ENCODE peak calls at places on chromosomes 6 and 20, in five cellular contexts. U is HepG2, Q is GM12878, D is H1, O is K562. L is an unnamed sample.

GRCh38 chr20:528923-529594 is 14.5 kb downstream of the CSNK2A1 start:
- DNase-seq in U (no peak), Q (no peak), D (no peak), O (no peak), L (peak)

GRCh38 chr6:96542702-96543101 is 20.2 kb upstream of the FHL5 start:
- DNase-seq in U (no peak), Q (no peak), D (no peak), O (peak), L (no peak)

GRCh38 chr6:48736486-48737206 is 625.6 kb upstream of the PTCHD4 start:
- DNase-seq in U (no peak), Q (no peak), D (no peak), O (no peak), L (no peak)

GRCh38 chr6:13177617-13178506 is 150.5 kb downstream of the TBC1D7 start:
- DNase-seq in U (no peak), Q (no peak), D (no peak), O (no peak), L (no peak)

GRCh38 chr6:118377711-118378414 is 170.2 kb upstream of the PLN start:
- DNase-seq in U (no peak), Q (no peak), D (no peak), O (no peak), L (no peak)

GRCh38 chr6:83114164-83114563 is 46.7 kb downstream of the DOP1A start:
- DNase-seq in U (no peak), Q (no peak), D (no peak), O (no peak), L (no peak)

GRCh38 chr6:33670971-33671370 is 40.5 kb downstream of the UQCC2 start:
- DNase-seq in U (no peak), Q (no peak), D (no peak), O (peak), L (no peak)

GRCh38 chr20:45098096-45098773 is 2.7 kb downstream of the KCNS1 start:
- DNase-seq in U (no peak), Q (no peak), D (peak), O (no peak), L (no peak)

GRCh38 chr20:44504402-44505309 is 17.2 kb downstream of the SERINC3 start:
- DNase-seq in U (peak), Q (no peak), D (no peak), O (no peak), L (no peak)

GRCh38 chr6:140828833-140829232 is 1303.9 kb upstream of the GJE1 start:
- DNase-seq in U (no peak), Q (no peak), D (no peak), O (no peak), L (no peak)

GRCh38 chr6:96465321-96465903 is 56.2 kb upstream of the UFL1 start:
- DNase-seq in U (no peak), Q (no peak), D (no peak), O (no peak), L (no peak)

GRCh38 chr6:37868447-37868825 is 48.9 kb downstream of the ZFAND3 start:
- DNase-seq in U (no peak), Q (no peak), D (no peak), O (no peak), L (no peak)

GRCh38 chr6:24882835-24883555 is 52.8 kb downstream of the RIPOR2 start:
- DNase-seq in U (no peak), Q (no peak), D (no peak), O (no peak), L (no peak)

GRCh38 chr20:64056889-64057627 is 5.9 kb upstream of the TCEA2 start:
- DNase-seq in U (no peak), Q (no peak), D (no peak), O (no peak), L (no peak)

GRCh38 chr6:132764370-132764769 is 6.7 kb upstream of the VNN2 start:
- DNase-seq in U (no peak), Q (no peak), D (no peak), O (no peak), L (no peak)

GRCh38 chr20:29878281-29878741 is 1379.2 kb upstream of the DEFB115 start:
- DNase-seq in U (peak), Q (no peak), D (no peak), O (peak), L (no peak)

GRCh38 chr6:40556881-40557280 is 30.3 kb downstream of the LRFN2 start:
- DNase-seq in U (no peak), Q (no peak), D (no peak), O (no peak), L (no peak)

GRCh38 chr6:14488185-14488584 is 370.6 kb downstream of the CD83 start:
- DNase-seq in U (no peak), Q (no peak), D (no peak), O (no peak), L (no peak)

GRCh38 chr6:112443118-112443641 is 96.0 kb downstream of the RFPL4B start:
- DNase-seq in U (no peak), Q (no peak), D (no peak), O (no peak), L (no peak)

GRCh38 chr6:30244560-30244959 is 31.4 kb upstream of the TRIM26 start:
- DNase-seq in U (no peak), Q (no peak), D (no peak), O (no peak), L (no peak)

GRCh38 chr6:9292975-9293374 is 857.6 kb upstream of the SLC35B3 start:
- DNase-seq in U (no peak), Q (no peak), D (no peak), O (no peak), L (no peak)

GRCh38 chr6:67630146-67630545 is 1004.9 kb upstream of the ADGRB3 start:
- DNase-seq in U (no peak), Q (no peak), D (no peak), O (peak), L (no peak)

GRCh38 chr6:10528170-10528981 is 7.2 kb downstream of the GCNT2 start:
- DNase-seq in U (peak), Q (peak), D (no peak), O (no peak), L (no peak)

GRCh38 chr20:41248371-41249024 is 69.0 kb downstream of the ZHX3 start:
- DNase-seq in U (no peak), Q (no peak), D (no peak), O (no peak), L (no peak)

GRCh38 chr6:35055906-35056305 is 85.2 kb downstream of the TCP11 start:
- DNase-seq in U (no peak), Q (no peak), D (no peak), O (no peak), L (no peak)

GRCh38 chr6:46000905-46001304 is 14.8 kb downstream of the CLIC5 start:
- DNase-seq in U (no peak), Q (no peak), D (no peak), O (no peak), L (no peak)

GRCh38 chr6:168208854-168209253 is 110.7 kb downstream of the DACT2 start:
- DNase-seq in U (no peak), Q (no peak), D (peak), O (peak), L (no peak)

GRCh38 chr6:90284236-90284744 is 12.4 kb downstream of the BACH2 start:
- DNase-seq in U (no peak), Q (no peak), D (no peak), O (peak), L (peak)

GRCh38 chr6:90915224-90915915 is 328.5 kb upstream of the MAP3K7 start:
- DNase-seq in U (no peak), Q (no peak), D (no peak), O (no peak), L (no peak)

GRCh38 chr6:169801396-169802160 is 50.2 kb downstream of the ERMARD start:
- DNase-seq in U (no peak), Q (no peak), D (no peak), O (no peak), L (no peak)

GRCh38 chr6:85747654-85748053 is 105.0 kb upstream of the SYNCRIP start:
- DNase-seq in U (peak), Q (no peak), D (no peak), O (no peak), L (no peak)
- TF ChIP-seq YY1 in U (no peak), Q (no peak), D (no peak), O (no peak), L (no peak)

DNA sequence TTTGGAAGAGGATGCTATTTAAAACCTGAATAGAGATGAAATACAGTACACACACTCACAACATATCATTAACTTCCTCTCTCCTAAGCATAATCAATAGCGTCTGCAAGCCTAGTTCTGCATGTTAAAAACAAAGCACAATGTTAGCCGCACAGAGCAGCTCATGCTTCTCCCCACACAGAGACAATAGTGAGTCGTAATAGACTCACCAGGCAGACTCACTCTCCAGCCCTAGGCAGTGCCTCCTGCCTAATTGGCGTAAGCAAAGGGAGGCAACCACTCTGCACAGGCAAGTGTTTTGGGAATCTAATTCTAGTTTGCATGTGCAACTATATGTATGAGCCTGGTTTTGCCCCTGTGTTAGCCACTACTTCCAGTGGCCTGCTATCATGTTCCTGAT is 45.7 kb upstream of the ARID1B start:
- DNase-seq in U (no peak), Q (no peak), D (no peak), O (no peak), L (peak)
- TF ChIP-seq CEBPB in U (no peak), Q (no peak), D (no peak), O (no peak), L (no peak)

GRCh38 chr6:142303191-142303564 is 1.4 kb downstream of the ADGRG6 start:
- DNase-seq in U (peak), Q (no peak), D (no peak), O (no peak), L (no peak)

GRCh38 chr6:142300302-142300701 is 1.5 kb upstream of the ADGRG6 start:
- DNase-seq in U (no peak), Q (no peak), D (no peak), O (no peak), L (no peak)

GRCh38 chr6:142302427-142303190 is 802 bp downstream of the ADGRG6 start:
- DNase-seq in U (peak), Q (no peak), D (no peak), O (no peak), L (peak)

GRCh38 chr6:142301421-142302391 is at the start of gene ADGRG6:
- DNase-seq in U (peak), Q (no peak), D (no peak), O (peak), L (peak)

GRCh38 chr6:142300758-142301251 is 1.0 kb upstream of the ADGRG6 start:
- DNase-seq in U (peak), Q (no peak), D (no peak), O (no peak), L (peak)
- TF ChIP-seq YY1 in U (no peak), Q (no peak), D (no peak), O (no peak), L (no peak)

GRCh38 chr6:109332748-109333147 is 49.5 kb downstream of the CD164 start:
- DNase-seq in U (peak), Q (no peak), D (no peak), O (peak), L (no peak)
- TF ChIP-seq CEBPB in U (no peak), Q (no peak), D (no peak), O (no peak), L (no peak)